ENCODE peak calls at places on chromosomes 13 and 19, in four cellular contexts. One of them, this sample, is unnamed.

GRCh38 chr19:43820098-43820860 is 6.8 kb upstream of the ZNF283 start:
- DNase-seq in body of pancreas: peak; percentile 25
- DNase-seq in GM06990: no peak
- DNase-seq in foreskin keratinocyte: peak; percentile 49
- DNase-seq in this sample: no peak

GRCh38 chr19:33300016-33300981 is 2.0 kb downstream of the CEBPA start:
- DNase-seq in GM06990: no peak
- DNase-seq in body of pancreas: no peak
- DNase-seq in foreskin keratinocyte: no peak
- DNase-seq in this sample: no peak

GRCh38 chr19:5247957-5248705 is 92.5 kb downstream of the PTPRS start:
- DNase-seq in foreskin keratinocyte: no peak
- DNase-seq in body of pancreas: no peak
- DNase-seq in GM06990: no peak
- DNase-seq in this sample: no peak

GRCh38 chr13:30134578-30134977 is 172.8 kb downstream of the KATNAL1 start:
- DNase-seq in body of pancreas: no peak
- DNase-seq in foreskin keratinocyte: no peak
- DNase-seq in GM06990: no peak
- DNase-seq in this sample: no peak

GRCh38 chr19:9498183-9498902 is at the start of gene ZNF560:
- DNase-seq in foreskin keratinocyte: peak; percentile 27
- DNase-seq in GM06990: peak; percentile 18
- DNase-seq in body of pancreas: no peak
- DNase-seq in this sample: no peak

GRCh38 chr19:2053601-2054389 is 2.8 kb upstream of the MKNK2 start:
- DNase-seq in GM06990: peak; percentile 18
- DNase-seq in body of pancreas: peak; percentile 92
- DNase-seq in foreskin keratinocyte: no peak
- DNase-seq in this sample: no peak

GRCh38 chr13:90997951-90998350 is 349.5 kb upstream of the MIR17HG start:
- DNase-seq in foreskin keratinocyte: no peak
- DNase-seq in GM06990: no peak
- DNase-seq in body of pancreas: no peak
- DNase-seq in this sample: no peak

GRCh38 chr19:47582320-47582909 is 9.5 kb upstream of the ZNF541 start:
- DNase-seq in GM06990: no peak
- DNase-seq in body of pancreas: no peak
- DNase-seq in foreskin keratinocyte: no peak
- DNase-seq in this sample: no peak

GRCh38 chr19:13707901-13708300 is 56.4 kb upstream of the MRI1 start:
- DNase-seq in body of pancreas: no peak
- DNase-seq in foreskin keratinocyte: no peak
- DNase-seq in GM06990: no peak
- DNase-seq in this sample: no peak

GRCh38 chr13:46559272-46559805 is 6.4 kb downstream of the LRCH1 start:
- DNase-seq in body of pancreas: no peak
- DNase-seq in GM06990: no peak
- DNase-seq in foreskin keratinocyte: peak; percentile 52
- DNase-seq in this sample: no peak

GRCh38 chr19:6221878-6222746 is 57.7 kb downstream of the MLLT1 start:
- DNase-seq in foreskin keratinocyte: peak; percentile 38
- DNase-seq in body of pancreas: peak; percentile 29
- DNase-seq in GM06990: no peak
- DNase-seq in this sample: no peak

GRCh38 chr13:112172017-112172416 is 105.1 kb downstream of the SOX1 start:
- DNase-seq in GM06990: no peak
- DNase-seq in body of pancreas: no peak
- DNase-seq in foreskin keratinocyte: no peak
- DNase-seq in this sample: no peak

GRCh38 chr13:97228850-97229521 is 6.9 kb downstream of the MBNL2 start:
- DNase-seq in GM06990: no peak
- DNase-seq in foreskin keratinocyte: no peak
- DNase-seq in body of pancreas: no peak
- DNase-seq in this sample: no peak

GRCh38 chr13:110528371-110528770 is 33.2 kb downstream of the RAB20 start:
- DNase-seq in GM06990: no peak
- DNase-seq in foreskin keratinocyte: no peak
- DNase-seq in body of pancreas: no peak
- DNase-seq in this sample: no peak

GRCh38 chr13:74040200-74040599 is 94.0 kb downstream of the KLF12 start:
- DNase-seq in foreskin keratinocyte: peak; percentile 10
- DNase-seq in GM06990: no peak
- DNase-seq in body of pancreas: peak; percentile 27
- DNase-seq in this sample: peak; percentile 42

GRCh38 chr13:97223711-97224461 is 1.8 kb downstream of the MBNL2 start:
- DNase-seq in GM06990: peak; percentile 37
- DNase-seq in foreskin keratinocyte: peak; percentile 83
- DNase-seq in body of pancreas: peak; percentile 69
- DNase-seq in this sample: no peak

GRCh38 chr13:110448677-110449076 is 112.8 kb downstream of the RAB20 start:
- DNase-seq in body of pancreas: no peak
- DNase-seq in foreskin keratinocyte: no peak
- DNase-seq in GM06990: no peak
- DNase-seq in this sample: no peak

GRCh38 chr13:109231853-109232252 is 554.5 kb downstream of the IRS2 start:
- DNase-seq in foreskin keratinocyte: no peak
- DNase-seq in GM06990: no peak
- DNase-seq in body of pancreas: no peak
- DNase-seq in this sample: no peak

GRCh38 chr13:23771966-23772365 is 117.2 kb downstream of the MIPEP start:
- DNase-seq in GM06990: no peak
- DNase-seq in body of pancreas: no peak
- DNase-seq in foreskin keratinocyte: peak; percentile 91
- DNase-seq in this sample: no peak

GRCh38 chr19:41371541-41371940 is 4.8 kb upstream of the TMEM91 start:
- DNase-seq in GM06990: no peak
- DNase-seq in body of pancreas: no peak
- DNase-seq in foreskin keratinocyte: no peak
- DNase-seq in this sample: no peak

GRCh38 chr13:97322740-97323342 is 100.7 kb downstream of the MBNL2 start:
- DNase-seq in GM06990: no peak
- DNase-seq in foreskin keratinocyte: no peak
- DNase-seq in body of pancreas: no peak
- DNase-seq in this sample: no peak

GRCh38 chr19:799076-799881 is 2.0 kb downstream of the PTBP1 start:
- DNase-seq in GM06990: no peak
- DNase-seq in body of pancreas: peak; percentile 62
- DNase-seq in foreskin keratinocyte: peak; percentile 33
- DNase-seq in this sample: peak; percentile 38

GRCh38 chr13:77239312-77239711 is 87.6 kb downstream of the MYCBP2 start:
- DNase-seq in foreskin keratinocyte: no peak
- DNase-seq in body of pancreas: no peak
- DNase-seq in GM06990: no peak
- DNase-seq in this sample: no peak

GRCh38 chr19:50486823-50487515 is 10.3 kb upstream of the GARIN5A start:
- DNase-seq in foreskin keratinocyte: peak; percentile 42
- DNase-seq in GM06990: no peak
- DNase-seq in body of pancreas: no peak
- DNase-seq in this sample: no peak

GRCh38 chr13:26784704-26785639 is 24.4 kb upstream of the GPR12 start:
- DNase-seq in body of pancreas: no peak
- DNase-seq in foreskin keratinocyte: no peak
- DNase-seq in GM06990: no peak
- DNase-seq in this sample: no peak

GRCh38 chr19:4749870-4750269 is 26.2 kb upstream of the DPP9 start:
- DNase-seq in GM06990: no peak
- DNase-seq in body of pancreas: no peak
- DNase-seq in foreskin keratinocyte: no peak
- DNase-seq in this sample: no peak

GRCh38 chr19:13212759-13213330 is 62.6 kb downstream of the IER2 start:
- DNase-seq in body of pancreas: peak; percentile 63
- DNase-seq in GM06990: peak; percentile 40
- DNase-seq in foreskin keratinocyte: peak; percentile 42
- DNase-seq in this sample: peak; percentile 70

GRCh38 chr13:21686761-21687391 is 16.0 kb downstream of the FGF9 start:
- DNase-seq in foreskin keratinocyte: no peak
- DNase-seq in body of pancreas: no peak
- DNase-seq in GM06990: no peak
- DNase-seq in this sample: peak; percentile 59

GRCh38 chr19:10209305-10209704 is 14.6 kb upstream of the DNMT1 start:
- DNase-seq in GM06990: no peak
- DNase-seq in foreskin keratinocyte: no peak
- DNase-seq in body of pancreas: no peak
- DNase-seq in this sample: no peak

GRCh38 chr13:84096221-84096620 is 213.9 kb upstream of the SLITRK1 start:
- DNase-seq in body of pancreas: no peak
- DNase-seq in GM06990: no peak
- DNase-seq in foreskin keratinocyte: peak; percentile 13
- DNase-seq in this sample: no peak

GRCh38 chr19:42295831-42296525 is 6.0 kb upstream of the PRR19 start:
- DNase-seq in foreskin keratinocyte: peak; percentile 40
- DNase-seq in GM06990: peak; percentile 73
- DNase-seq in body of pancreas: peak; percentile 83
- DNase-seq in this sample: peak; percentile 89

GRCh38 chr19:18856385-18857126 is 24.8 kb downstream of the UPF1 start:
- DNase-seq in body of pancreas: no peak
- DNase-seq in foreskin keratinocyte: no peak
- DNase-seq in GM06990: no peak
- DNase-seq in this sample: no peak
- TF ChIP-seq CTCF in body of pancreas: no peak
- TF ChIP-seq CTCF in foreskin keratinocyte: peak; percentile 54
- TF ChIP-seq CTCF in GM06990: peak; percentile 22
- TF ChIP-seq CTCF in this sample: no peak

DNA sequence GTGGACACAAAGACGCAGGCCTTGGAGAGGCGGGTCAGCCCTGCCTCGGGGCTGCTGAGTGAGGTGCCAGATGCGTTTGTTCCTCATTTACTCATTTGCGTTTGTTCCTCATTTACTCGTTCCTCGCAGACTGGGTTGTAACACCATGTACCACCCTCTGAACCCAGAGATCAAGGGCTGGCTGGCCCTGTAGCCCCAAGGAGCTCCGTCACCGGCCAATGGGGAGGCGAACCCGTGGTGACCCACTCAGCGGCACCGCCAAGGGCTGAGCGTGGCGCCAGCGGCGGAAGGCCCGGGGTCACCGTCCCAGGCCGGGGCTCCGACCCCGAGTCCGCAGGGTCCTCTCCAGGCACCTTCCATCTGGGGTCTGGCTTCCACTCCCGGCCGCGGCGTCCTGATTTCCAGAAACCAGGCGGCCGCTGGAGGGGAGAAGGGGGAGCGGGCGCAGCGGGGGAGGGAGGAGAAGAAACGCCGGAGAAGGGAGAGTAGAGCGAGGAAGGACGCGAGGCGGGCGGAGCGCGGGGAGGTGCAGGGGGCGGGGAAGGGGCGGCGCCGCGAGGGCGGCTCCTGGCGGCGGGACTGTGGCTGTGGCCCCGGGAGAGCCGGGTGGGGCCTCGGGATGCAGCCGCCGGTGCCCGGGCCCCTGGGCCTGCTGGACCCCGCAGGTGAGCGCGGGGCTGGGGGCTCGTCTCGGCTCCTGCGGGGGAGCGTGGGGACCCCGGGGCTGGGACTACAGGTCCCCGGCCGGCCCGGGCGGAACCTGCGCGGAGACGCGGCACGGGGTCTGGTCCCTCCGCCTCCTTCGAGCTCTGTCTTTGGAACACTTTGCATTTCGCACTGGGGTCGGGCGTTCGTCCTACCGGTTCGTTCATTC is at the start of gene TMEM255B:
- DNase-seq in foreskin keratinocyte: peak; percentile 41
- DNase-seq in GM06990: peak; percentile 61
- DNase-seq in body of pancreas: peak; percentile 79
- DNase-seq in this sample: peak; percentile 97
- TF ChIP-seq CTCF in foreskin keratinocyte: peak; percentile 53
- TF ChIP-seq CTCF in GM06990: no peak
- TF ChIP-seq CTCF in body of pancreas: peak; percentile 45
- TF ChIP-seq CTCF in this sample: no peak

DNA sequence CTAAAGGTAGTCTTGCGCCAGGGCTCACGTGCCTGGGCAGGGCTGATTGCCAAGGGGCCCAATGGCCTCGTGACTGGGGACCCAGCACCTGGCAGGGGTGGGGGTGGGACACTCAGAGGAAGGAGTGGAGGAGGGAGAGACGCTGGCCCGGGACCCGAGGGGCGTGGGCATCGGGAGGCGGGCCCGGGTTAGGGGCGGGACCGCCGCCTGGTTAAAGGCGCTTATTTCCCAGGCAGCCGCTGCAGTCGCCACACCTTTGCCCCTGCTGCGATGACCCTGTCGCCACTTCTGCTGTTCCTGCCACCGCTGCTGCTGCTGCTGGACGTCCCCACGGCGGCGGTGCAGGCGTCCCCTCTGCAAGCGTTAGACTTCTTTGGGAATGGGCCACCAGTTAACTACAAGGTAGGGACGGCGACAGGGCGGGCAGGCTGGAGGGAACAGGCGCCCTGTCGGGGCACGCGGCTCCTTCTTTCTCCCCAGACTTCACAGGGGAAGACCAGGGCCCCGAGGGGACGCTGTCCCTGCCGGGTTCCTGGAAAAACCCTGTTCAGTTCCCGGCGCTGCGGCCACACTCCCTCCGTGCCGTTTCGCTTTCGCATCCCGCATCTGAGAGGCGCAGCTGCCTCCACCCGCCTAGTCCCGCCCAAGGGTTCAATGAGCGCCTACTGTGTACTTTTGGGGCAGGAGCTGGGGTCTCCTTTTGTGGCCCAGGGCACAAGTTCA is at the start of gene IFI30:
- DNase-seq in GM06990: peak; percentile 92
- DNase-seq in body of pancreas: peak; percentile 96
- DNase-seq in foreskin keratinocyte: no peak
- DNase-seq in this sample: peak; percentile 86
- TF ChIP-seq CTCF in GM06990: no peak
- TF ChIP-seq CTCF in body of pancreas: no peak
- TF ChIP-seq CTCF in foreskin keratinocyte: no peak
- TF ChIP-seq CTCF in this sample: no peak

GRCh38 chr19:49486710-49487276 is 615 bp upstream of the RPL13A start:
- DNase-seq in GM06990: no peak
- DNase-seq in body of pancreas: no peak
- DNase-seq in foreskin keratinocyte: no peak
- DNase-seq in this sample: no peak
- TF ChIP-seq CTCF in GM06990: no peak
- TF ChIP-seq CTCF in body of pancreas: no peak
- TF ChIP-seq CTCF in foreskin keratinocyte: peak; percentile 3
- TF ChIP-seq CTCF in this sample: no peak

GRCh38 chr19:39342647-39343305 is 555 bp downstream of the SAMD4B start:
- DNase-seq in foreskin keratinocyte: no peak
- DNase-seq in GM06990: no peak
- DNase-seq in body of pancreas: peak; percentile 27
- DNase-seq in this sample: peak; percentile 27

GRCh38 chr19:39347332-39348227 is 5.4 kb downstream of the SAMD4B start:
- DNase-seq in GM06990: no peak
- DNase-seq in foreskin keratinocyte: no peak
- DNase-seq in body of pancreas: no peak
- DNase-seq in this sample: no peak

GRCh38 chr19:39349326-39349725 is 7.1 kb downstream of the SAMD4B start:
- DNase-seq in foreskin keratinocyte: no peak
- DNase-seq in body of pancreas: no peak
- DNase-seq in GM06990: no peak
- DNase-seq in this sample: no peak

GRCh38 chr19:39341720-39342604 is at the start of gene SAMD4B:
- DNase-seq in body of pancreas: peak; percentile 99
- DNase-seq in GM06990: peak; percentile 99
- DNase-seq in foreskin keratinocyte: peak; percentile 90
- DNase-seq in this sample: peak; percentile 100

GRCh38 chr19:39345956-39346355 is 3.7 kb downstream of the SAMD4B start:
- DNase-seq in GM06990: no peak
- DNase-seq in foreskin keratinocyte: no peak
- DNase-seq in body of pancreas: no peak
- DNase-seq in this sample: no peak
- TF ChIP-seq CTCF in GM06990: no peak
- TF ChIP-seq CTCF in foreskin keratinocyte: no peak
- TF ChIP-seq CTCF in body of pancreas: no peak
- TF ChIP-seq CTCF in this sample: no peak